ENCODE peak calls at places on chromosome 7, in nine cellular contexts. W is ovary; K is tibial nerve; L is mesendoderm; D is aorta; N is neural progenitor cell; I is lower lobe of right lung; Y is A673; C is CD8-positive, alpha-beta memory T cell. Q is an unnamed sample.

GRCh38 chr7:19106308-19107141 is 10.9 kb downstream of the TWIST1 start:
- DNase-seq in W (no peak), K (no peak), L (peak; percentile 73), D (peak; percentile 75), N (peak; percentile 77), I (no peak), Y (no peak), C (no peak), Q (no peak)

GRCh38 chr7:112502700-112503099 is 21.9 kb downstream of the LSMEM1 start:
- DNase-seq in W (no peak), K (no peak), L (no peak), D (no peak), N (no peak), I (no peak), Y (no peak), C (no peak), Q (no peak)

GRCh38 chr7:108310351-108310750 is 145.9 kb downstream of the NRCAM start:
- DNase-seq in W (no peak), K (no peak), L (no peak), D (no peak), N (no peak), I (no peak), Y (no peak), C (no peak), Q (no peak)

GRCh38 chr7:142799483-142799882 is 28.7 kb downstream of the PRSS2 start:
- DNase-seq in W (no peak), K (no peak), L (no peak), D (no peak), N (no peak), I (no peak), Y (no peak), C (no peak), Q (no peak)

GRCh38 chr7:14196555-14196954 is 207.1 kb upstream of the ETV1 start:
- DNase-seq in W (no peak), K (no peak), L (no peak), D (no peak), N (no peak), I (no peak), Y (no peak), C (no peak), Q (no peak)

GRCh38 chr7:41268874-41269273 is 434.0 kb downstream of the INHBA start:
- DNase-seq in W (no peak), K (no peak), L (no peak), D (no peak), N (no peak), I (no peak), Y (peak; percentile 3), C (no peak), Q (no peak)

GRCh38 chr7:16660702-16661464 is 14.9 kb downstream of the BZW2 start:
- DNase-seq in W (no peak), K (no peak), L (no peak), D (no peak), N (no peak), I (no peak), Y (peak; percentile 62), C (no peak), Q (no peak)

GRCh38 chr7:97390915-97391593 is 273.6 kb downstream of the SDHAF3 start:
- DNase-seq in W (no peak), K (no peak), L (peak; percentile 57), D (no peak), N (no peak), I (no peak), Y (no peak), C (no peak), Q (no peak)

GRCh38 chr7:7761340-7761973 is 43.0 kb upstream of the RPA3 start:
- DNase-seq in W (no peak), K (no peak), L (no peak), D (no peak), N (no peak), I (no peak), Y (peak; percentile 55), C (peak; percentile 39), Q (no peak)

DNA sequence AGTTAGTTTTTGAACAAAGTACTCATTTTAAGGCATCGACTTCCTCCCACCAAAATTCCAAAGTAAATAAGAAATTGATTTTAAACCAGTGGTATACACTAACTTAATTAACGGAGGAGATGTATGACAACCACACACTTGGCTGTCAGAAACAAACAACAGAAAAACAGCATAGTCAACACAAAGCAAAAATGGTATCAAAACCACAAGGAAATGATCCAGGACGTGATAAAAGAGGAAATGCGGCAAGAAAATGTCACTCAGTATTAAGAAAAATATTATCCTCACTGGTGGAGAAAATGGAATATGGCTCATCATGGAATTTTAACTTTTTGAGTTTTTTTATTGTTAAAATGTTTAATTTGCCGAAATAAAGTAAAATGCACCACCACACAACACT is 17.5 kb downstream of the KIAA1549 start:
- DNase-seq in W (no peak), K (no peak), L (no peak), D (no peak), N (no peak), I (no peak), Y (no peak), C (no peak), Q (no peak)
- H3K27ac ChIP-seq in W (no peak overlapping the region), K (no peak overlapping the region), L (no peak overlapping the region), D (no peak overlapping the region), N (no peak overlapping the region), I (no peak overlapping the region), Y (no peak overlapping the region), C (no peak overlapping the region), Q (no peak overlapping the region)

DNA sequence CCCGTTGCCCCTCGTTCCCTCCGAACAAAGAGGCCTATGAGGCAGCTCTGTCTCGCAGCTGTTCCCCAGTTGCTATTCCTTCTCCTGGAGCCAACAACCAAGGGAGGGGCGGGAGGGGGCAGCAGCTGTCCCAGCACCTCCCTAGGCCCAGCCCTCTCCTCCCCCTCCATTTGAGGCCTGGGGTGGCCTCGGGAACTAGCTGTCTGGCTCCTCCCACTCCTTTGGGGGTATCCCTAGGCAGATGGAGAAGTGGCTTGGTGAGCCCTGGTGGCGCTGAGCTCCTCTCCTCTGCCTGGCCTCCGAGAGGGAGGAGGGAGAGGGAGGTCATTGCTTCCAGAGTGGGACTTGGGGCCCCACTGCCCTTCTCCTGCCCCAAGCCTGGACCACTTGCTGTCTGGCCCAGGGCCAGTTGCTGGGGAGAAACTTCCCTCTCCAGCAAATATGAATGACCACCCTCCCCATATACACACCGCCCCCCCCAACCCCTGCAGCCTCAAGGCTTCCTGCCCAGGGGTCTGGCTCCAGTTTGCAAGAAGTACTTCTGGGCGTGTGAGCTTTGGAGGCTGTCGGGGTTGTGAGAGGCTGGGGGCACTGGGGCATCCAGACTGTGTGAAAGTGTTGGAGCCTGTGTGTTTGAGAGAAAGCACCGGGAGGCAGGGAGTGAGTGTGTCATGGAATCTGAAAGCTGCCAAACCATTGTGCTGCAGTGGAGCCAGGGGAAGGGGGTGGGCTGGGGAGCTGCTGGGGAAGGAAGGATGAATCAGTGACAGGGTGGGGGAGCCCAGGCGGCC is 3.1 kb downstream of the FLNC start:
- DNase-seq in W (peak; percentile 67), K (peak; percentile 46), L (peak; percentile 72), D (peak; percentile 88), N (peak; percentile 69), I (no peak), Y (peak; percentile 52), C (no peak), Q (peak; percentile 68)
- H3K27ac ChIP-seq in W (peak overlapping the region; percentile 55), K (peak overlapping the region; percentile 79), L (peak overlapping the region; percentile 88), D (peak overlapping the region; percentile 77), N (peak overlapping the region; percentile 77), I (peak overlapping the region; percentile 46), Y (no peak overlapping the region), C (peak overlapping the region; percentile 74), Q (peak overlapping the region; percentile 98)

GRCh38 chr7:128755075-128755474 is 15.9 kb downstream of the CALU start:
- DNase-seq in W (no peak), K (no peak), L (no peak), D (no peak), N (no peak), I (no peak), Y (no peak), C (no peak), Q (no peak)
- H3K27ac ChIP-seq in W (no peak overlapping the region), K (no peak overlapping the region), L (no peak overlapping the region), D (no peak overlapping the region), N (no peak overlapping the region), I (no peak overlapping the region), Y (peak overlapping the region; percentile 54), C (no peak overlapping the region), Q (no peak overlapping the region)

DNA sequence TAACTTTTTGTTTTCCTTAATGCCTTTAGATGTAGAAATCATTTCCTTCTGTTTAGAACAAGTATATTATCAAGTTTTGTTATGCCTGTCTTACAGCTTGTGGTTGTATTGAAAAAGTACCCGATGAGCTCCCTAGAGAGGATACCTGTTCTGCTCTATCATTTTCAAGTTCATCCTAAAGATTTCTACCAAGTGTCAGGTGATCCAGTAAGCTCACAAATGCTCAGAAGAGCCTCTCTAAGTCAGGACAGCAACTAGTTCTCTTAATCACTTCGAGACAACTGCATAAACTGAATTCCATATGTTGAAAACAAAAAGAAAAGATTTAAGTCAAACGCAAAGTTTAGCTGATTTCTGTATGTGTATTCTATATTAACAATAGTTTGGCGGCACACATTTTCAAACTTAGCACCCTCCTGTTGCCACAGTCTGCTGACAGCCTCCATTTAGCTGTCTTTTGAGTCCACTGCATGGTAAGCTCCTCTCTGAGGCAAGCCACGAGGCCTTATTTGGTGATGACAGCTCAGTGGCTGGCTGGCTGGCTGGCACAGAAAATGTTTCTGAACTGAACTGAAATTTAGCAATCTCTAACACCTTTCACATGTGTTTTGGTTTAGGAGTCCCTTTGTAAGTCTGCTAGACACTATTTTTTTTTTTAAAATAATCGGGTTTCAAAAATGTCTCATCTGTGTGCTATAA is 59.4 kb downstream of the SEMA3C start:
- DNase-seq in W (peak; percentile 67), K (peak; percentile 50), L (no peak), D (peak; percentile 76), N (peak; percentile 18), I (peak; percentile 26), Y (no peak), C (no peak), Q (no peak)
- H3K27ac ChIP-seq in W (no peak overlapping the region), K (no peak overlapping the region), L (no peak overlapping the region), D (no peak overlapping the region), N (no peak overlapping the region), I (no peak overlapping the region), Y (no peak overlapping the region), C (no peak overlapping the region), Q (no peak overlapping the region)

DNA sequence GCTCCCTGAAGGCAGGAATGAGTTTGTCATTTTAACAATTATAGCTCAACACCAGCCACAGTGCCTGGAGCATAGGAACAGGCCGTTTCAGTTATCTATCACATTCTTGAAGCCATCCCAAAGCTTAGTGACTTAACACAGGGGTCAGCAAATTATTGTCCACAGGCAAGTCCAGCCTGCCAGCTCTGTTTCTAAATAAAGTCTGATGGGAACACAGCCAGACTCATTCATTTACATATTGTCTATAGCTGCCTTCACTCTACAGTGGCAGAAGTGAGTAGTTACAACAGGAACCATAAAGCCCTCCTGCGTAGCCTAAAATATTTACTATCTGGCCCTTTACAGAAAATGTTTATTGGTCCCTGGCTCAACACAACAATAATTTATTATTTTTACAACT is 407.5 kb upstream of the AUTS2 start:
- DNase-seq in W (no peak), K (no peak), L (no peak), D (no peak), N (no peak), I (no peak), Y (no peak), C (no peak), Q (no peak)
- H3K27ac ChIP-seq in W (no peak overlapping the region), K (no peak overlapping the region), L (no peak overlapping the region), D (no peak overlapping the region), N (no peak overlapping the region), I (no peak overlapping the region), Y (no peak overlapping the region), C (no peak overlapping the region), Q (no peak overlapping the region)

Q was measured in substantia nigra.